ENCODE peak calls at places on chromosomes 6 and 20, in seven cellular contexts. W is Jurkat, Clone E6-1; Z is left ventricle myocardium superior; T is activated CD8-positive, alpha-beta memory T cell treated with anti-CD3 and anti-CD28 coated beads for 4 hours; S is body of pancreas; D is activated gamma-delta T cell; G is AG10803. U is an unnamed sample.

GRCh38 chr20:45959126-45959525 is 12.9 kb downstream of the ZNF335 start:
- DNase-seq in Z (peak), D (no peak), G (no peak), S (peak), T (no peak), W (no peak), U (no peak)

GRCh38 chr6:41200296-41200900 is 551 bp downstream of the TREML2 start:
- DNase-seq in S (no peak), T (peak), Z (no peak), G (peak), D (no peak), W (peak), U (no peak)

GRCh38 chr6:6227896-6228295 is 92.6 kb downstream of the F13A1 start:
- DNase-seq in T (no peak), W (no peak), S (no peak), G (no peak), Z (no peak), D (no peak), U (no peak)

GRCh38 chr6:34491091-34491430 is 25.2 kb downstream of the PACSIN1 start:
- DNase-seq in D (no peak), T (no peak), Z (no peak), S (no peak), G (peak), W (no peak), U (no peak)

GRCh38 chr20:51042064-51042463 is 19.2 kb upstream of the KCNG1 start:
- DNase-seq in W (no peak), Z (no peak), S (no peak), T (no peak), D (no peak), G (no peak), U (no peak)

GRCh38 chr6:84762220-84762940 is 2.0 kb downstream of the TBX18 start:
- DNase-seq in D (no peak), W (no peak), T (no peak), S (no peak), G (peak), Z (peak), U (no peak)

GRCh38 chr6:46015119-46015968 is at the start of gene CLIC5:
- DNase-seq in G (no peak), S (peak), D (no peak), Z (peak), T (no peak), W (no peak), U (no peak)

GRCh38 chr20:62066339-62066982 is 780 bp upstream of the TAF4 start:
- DNase-seq in Z (peak), S (peak), G (peak), W (no peak), T (no peak), D (no peak), U (no peak)

GRCh38 chr6:44739163-44739562 is 351.7 kb downstream of the CDC5L start:
- DNase-seq in D (no peak), Z (no peak), G (no peak), W (no peak), S (no peak), T (no peak), U (no peak)

GRCh38 chr6:139372326-139373153 is 1.9 kb downstream of the CITED2 start:
- DNase-seq in T (no peak), Z (no peak), W (no peak), G (peak), D (no peak), S (no peak), U (no peak)

GRCh38 chr6:75673885-75674284 is 72.2 kb downstream of the SENP6 start:
- DNase-seq in S (no peak), Z (no peak), G (no peak), D (no peak), W (no peak), T (no peak), U (no peak)

GRCh38 chr20:1118336-1119127 is at the start of gene PSMF1:
- DNase-seq in Z (peak), D (peak), T (peak), W (peak), G (peak), S (peak), U (peak)

GRCh38 chr6:9783567-9783966 is 631.3 kb downstream of the TFAP2A start:
- DNase-seq in Z (no peak), G (no peak), W (no peak), S (no peak), D (no peak), T (no peak), U (no peak)

GRCh38 chr6:38509713-38510112 is 130.0 kb downstream of the BTBD9 start:
- DNase-seq in G (peak), S (no peak), T (no peak), W (no peak), Z (no peak), D (no peak), U (no peak)